ENCODE peak calls at places on chromosomes 5 and 9, in five cellular contexts. P, A, H, X and T are unnamed samples.
A peak's percentile ranks its signal among the peaks of the same experiment; 100 is the strongest.

GRCh38 chr5:91938441-91938840 is 555.3 kb upstream of the ARRDC3 start:
- DNase-seq in P (no peak), A (no peak), H (no peak), X (no peak), T (no peak)

GRCh38 chr9:93940951-93941350 is 14.2 kb downstream of the BARX1 start:
- DNase-seq in P (no peak), A (no peak), H (no peak), X (no peak), T (no peak)

GRCh38 chr9:33465596-33466564 is 7.8 kb downstream of the NOL6 start:
- DNase-seq in P (no peak), A (no peak), H (no peak), X (no peak), T (no peak)

GRCh38 chr9:126198854-126199253 is 127.8 kb upstream of the MVB12B start:
- DNase-seq in P (no peak), A (no peak), H (no peak), X (no peak), T (no peak)

GRCh38 chr5:138438724-138439536 is at the start of gene REEP2:
- DNase-seq in P (peak; percentile 62), A (no peak), H (peak; percentile 47), X (peak; percentile 22), T (peak; percentile 51)

GRCh38 chr9:131598121-131598520 is 52.8 kb downstream of the PRRT1B start:
- DNase-seq in P (no peak), A (no peak), H (no peak), X (no peak), T (no peak)

GRCh38 chr5:52963636-52964035 is 25.5 kb upstream of the ITGA2 start:
- DNase-seq in P (no peak), A (no peak), H (no peak), X (no peak), T (no peak)

GRCh38 chr5:163221581-163221980 is 215.8 kb upstream of the CCNG1 start:
- DNase-seq in P (no peak), A (no peak), H (no peak), X (no peak), T (no peak)

GRCh38 chr5:120463991-120464626 is at the start of gene PRR16:
- DNase-seq in P (no peak), A (no peak), H (peak; percentile 73), X (peak; percentile 23), T (no peak)

GRCh38 chr9:104700306-104700705 is 6.0 kb downstream of the OR13D1 start:
- DNase-seq in P (no peak), A (no peak), H (no peak), X (no peak), T (no peak)

GRCh38 chr9:79969383-79969782 is 397.6 kb downstream of the TLE4 start:
- DNase-seq in P (no peak), A (no peak), H (no peak), X (no peak), T (no peak)

GRCh38 chr9:115739096-115739875 is 414.3 kb upstream of the PAPPA start:
- DNase-seq in P (no peak), A (no peak), H (no peak), X (no peak), T (no peak)

GRCh38 chr5:146071171-146071570 is 34.2 kb downstream of the PLAC8L1 start:
- DNase-seq in P (no peak), A (no peak), H (no peak), X (no peak), T (no peak)

GRCh38 chr9:28946648-28947047 is 1373.4 kb upstream of the C9orf72 start:
- DNase-seq in P (no peak), A (no peak), H (no peak), X (no peak), T (no peak)

GRCh38 chr5:126398791-126399190 is 24.4 kb upstream of the GRAMD2B start:
- DNase-seq in P (no peak), A (no peak), H (peak; percentile 13), X (no peak), T (no peak)

GRCh38 chr5:170782438-170782837 is 1.1 kb upstream of the GABRP start:
- DNase-seq in P (no peak), A (no peak), H (no peak), X (no peak), T (no peak)

GRCh38 chr5:2698581-2698980 is 52.9 kb downstream of the IRX2 start:
- DNase-seq in P (no peak), A (no peak), H (no peak), X (no peak), T (no peak)

GRCh38 chr5:59275537-59276276 is 617.8 kb downstream of the PDE4D start:
- DNase-seq in P (no peak), A (no peak), H (peak; percentile 6), X (peak; percentile 91), T (no peak)

GRCh38 chr9:71096431-71097108 is 24.9 kb downstream of the TRPM3 start:
- DNase-seq in P (no peak), A (no peak), H (no peak), X (peak; percentile 27), T (no peak)

GRCh38 chr5:16411235-16411634 is 54.4 kb downstream of the ZNF622 start:
- DNase-seq in P (no peak), A (no peak), H (peak; percentile 20), X (no peak), T (no peak)

GRCh38 chr9:124008855-124009834 is 2.4 kb upstream of the LHX2 start:
- DNase-seq in P (no peak), A (no peak), H (no peak), X (no peak), T (no peak)

GRCh38 chr5:137055271-137055872 is 443.8 kb downstream of the SPOCK1 start:
- DNase-seq in P (no peak), A (no peak), H (no peak), X (no peak), T (no peak)

GRCh38 chr5:102903074-102903871 is 148.2 kb downstream of the PAM start:
- DNase-seq in P (no peak), A (peak; percentile 18), H (peak; percentile 36), X (no peak), T (no peak)

DNA sequence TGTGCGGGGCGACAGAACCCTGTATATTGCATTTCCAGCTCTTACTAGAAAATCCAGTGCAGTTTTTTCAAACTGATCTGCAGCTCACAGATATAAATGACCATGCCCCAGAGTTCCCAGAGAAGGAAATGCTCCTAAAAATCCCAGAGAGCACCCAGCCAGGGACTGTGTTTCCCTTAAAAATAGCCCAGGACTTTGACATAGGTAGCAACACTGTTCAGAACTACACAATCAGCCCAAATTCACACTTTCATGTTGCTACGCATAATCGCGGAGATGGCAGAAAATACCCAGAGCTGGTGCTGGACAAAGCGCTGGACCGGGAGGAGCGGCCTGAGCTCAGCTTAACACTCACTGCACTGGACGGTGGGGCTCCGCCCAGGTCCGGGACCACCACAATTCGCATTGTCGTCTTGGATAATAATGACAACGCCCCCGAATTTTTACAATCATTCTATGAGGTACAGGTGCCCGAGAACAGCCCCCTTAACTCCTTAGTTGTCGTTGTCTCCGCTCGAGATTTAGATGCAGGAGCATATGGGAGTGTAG is 786 bp downstream of the PCDHB5 start:
- DNase-seq in P (no peak), A (no peak), H (no peak), X (no peak), T (no peak)
- H3K9me3 ChIP-seq in P (no peaks in the 10 kb centered on the region), A (peaks cover 22% of the 10 kb centered on the region), H (peaks cover 3% of the 10 kb centered on the region), X (peaks cover 28% of the 10 kb centered on the region), T (peaks cover 8% of the 10 kb centered on the region)

DNA sequence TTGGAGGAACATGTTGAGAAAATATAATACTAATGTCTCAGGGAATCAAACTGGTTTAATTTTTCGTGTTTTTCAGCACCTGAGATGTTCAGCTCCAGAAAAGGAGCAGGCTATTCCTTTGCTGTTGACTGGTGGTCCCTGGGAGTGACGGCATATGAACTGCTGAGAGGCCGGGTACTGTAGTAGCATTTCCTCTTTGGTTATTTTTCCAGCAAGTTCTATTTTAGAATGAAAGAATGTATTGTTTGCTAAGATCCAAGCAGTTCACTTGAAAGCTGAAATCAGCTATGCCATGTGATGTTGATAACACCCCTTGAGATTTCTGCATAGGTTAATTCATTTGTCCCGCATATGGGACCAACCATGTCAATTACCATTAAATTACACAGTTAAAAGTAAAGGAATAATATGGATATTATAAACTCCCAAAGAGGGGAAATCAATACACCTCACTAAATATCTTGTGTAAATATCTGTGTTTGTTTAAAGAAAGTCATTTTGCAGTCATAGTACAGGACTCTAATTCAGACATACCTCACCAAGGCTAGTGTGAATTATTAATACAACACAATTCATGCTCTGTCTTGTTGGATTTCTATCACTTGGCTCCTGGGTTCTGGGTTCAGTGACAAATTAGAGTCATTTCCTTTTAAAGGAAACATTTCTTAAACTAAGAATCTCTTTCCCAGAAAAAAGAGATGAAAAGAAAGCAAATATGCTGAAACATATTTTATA is 126.8 kb downstream of the STK32A start:
- DNase-seq in P (no peak), A (no peak), H (no peak), X (no peak), T (no peak)
- H3K4me3 ChIP-seq in P (no peak overlapping the region), A (no peak overlapping the region), H (no peak overlapping the region), X (no peak overlapping the region), T (no peak overlapping the region)

DNA sequence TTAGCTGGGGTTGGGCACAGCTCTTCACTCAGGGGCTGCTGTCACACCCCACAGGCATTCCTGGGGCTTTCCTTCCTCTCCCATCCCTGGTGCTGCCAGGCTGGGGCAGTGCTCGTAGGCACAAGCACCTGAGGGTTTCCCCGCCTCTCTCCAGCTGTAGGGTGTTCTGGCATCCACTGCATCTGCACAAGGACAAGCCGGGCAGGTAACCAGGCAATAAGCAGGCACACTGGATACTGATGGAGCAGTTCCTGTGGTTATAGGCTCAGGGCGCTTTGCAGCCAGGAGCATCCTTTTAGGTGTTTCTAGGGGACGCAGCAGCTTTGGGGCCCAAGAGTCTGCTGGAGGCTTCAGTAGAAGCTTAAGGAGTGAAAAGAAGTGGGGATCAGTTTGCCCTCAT is 56.8 kb downstream of the ARHGEF37 start:
- DNase-seq in P (no peak), A (no peak), H (no peak), X (no peak), T (no peak)
- H3K27ac ChIP-seq in P (no peak overlapping the region), A (no peak overlapping the region), H (no peak overlapping the region), X (no peak overlapping the region), T (no peak overlapping the region)

GRCh38 chr5:12625667-12626263 is 721.5 kb upstream of the CTNND2 start:
- DNase-seq in P (no peak), A (no peak), H (no peak), X (no peak), T (no peak)
- H3K9me3 ChIP-seq in P (no peaks in the 10 kb centered on the region), A (peaks cover 34% of the 10 kb centered on the region), H (peaks cover 18% of the 10 kb centered on the region), X (no peaks in the 10 kb centered on the region), T (no peaks in the 10 kb centered on the region)